ENCODE peak calls at places on chromosomes 6 and 20, in four cellular contexts. One of them, this sample, is unnamed.

GRCh38 chr20:61253640-61254511 is 1.8 kb downstream of the CDH4 start:
- DNase-seq in stimulated activated naive CD8-positive, alpha-beta T cell treated with anti-CD3 and anti-CD28 coated beads, Interleukin-15, Interleukin-2, amounts not matched to agents 100 U/mL and 50 U/mL, for 24 hours: no peak
- DNase-seq in AG10803: no peak
- DNase-seq in activated CD4-positive, alpha-beta T cell treated with anti-CD3 and anti-CD28 coated beads, Interleukin-2, amount 50 U/mL, for 48 hours: no peak
- DNase-seq in this sample: no peak

GRCh38 chr20:11890331-11891080 is 27.2 kb upstream of the BTBD3 start:
- DNase-seq in stimulated activated naive CD8-positive, alpha-beta T cell treated with anti-CD3 and anti-CD28 coated beads, Interleukin-15, Interleukin-2, amounts not matched to agents 100 U/mL and 50 U/mL, for 24 hours: peak
- DNase-seq in AG10803: peak
- DNase-seq in activated CD4-positive, alpha-beta T cell treated with anti-CD3 and anti-CD28 coated beads, Interleukin-2, amount 50 U/mL, for 48 hours: peak
- DNase-seq in this sample: peak

GRCh38 chr6:36327226-36328009 is 9.3 kb downstream of the BNIP5 start:
- DNase-seq in stimulated activated naive CD8-positive, alpha-beta T cell treated with anti-CD3 and anti-CD28 coated beads, Interleukin-15, Interleukin-2, amounts not matched to agents 100 U/mL and 50 U/mL, for 24 hours: no peak
- DNase-seq in AG10803: no peak
- DNase-seq in activated CD4-positive, alpha-beta T cell treated with anti-CD3 and anti-CD28 coated beads, Interleukin-2, amount 50 U/mL, for 48 hours: no peak
- DNase-seq in this sample: no peak

GRCh38 chr20:63121246-63121645 is 94.7 kb downstream of the YTHDF1 start:
- DNase-seq in stimulated activated naive CD8-positive, alpha-beta T cell treated with anti-CD3 and anti-CD28 coated beads, Interleukin-15, Interleukin-2, amounts not matched to agents 100 U/mL and 50 U/mL, for 24 hours: no peak
- DNase-seq in AG10803: no peak
- DNase-seq in activated CD4-positive, alpha-beta T cell treated with anti-CD3 and anti-CD28 coated beads, Interleukin-2, amount 50 U/mL, for 48 hours: no peak
- DNase-seq in this sample: no peak

GRCh38 chr6:144027927-144028587 is 20.0 kb upstream of the PLAGL1 start:
- DNase-seq in stimulated activated naive CD8-positive, alpha-beta T cell treated with anti-CD3 and anti-CD28 coated beads, Interleukin-15, Interleukin-2, amounts not matched to agents 100 U/mL and 50 U/mL, for 24 hours: no peak
- DNase-seq in AG10803: no peak
- DNase-seq in activated CD4-positive, alpha-beta T cell treated with anti-CD3 and anti-CD28 coated beads, Interleukin-2, amount 50 U/mL, for 48 hours: no peak
- DNase-seq in this sample: no peak

GRCh38 chr6:12060780-12061619 is 48.9 kb downstream of the HIVEP1 start:
- DNase-seq in stimulated activated naive CD8-positive, alpha-beta T cell treated with anti-CD3 and anti-CD28 coated beads, Interleukin-15, Interleukin-2, amounts not matched to agents 100 U/mL and 50 U/mL, for 24 hours: peak
- DNase-seq in AG10803: no peak
- DNase-seq in activated CD4-positive, alpha-beta T cell treated with anti-CD3 and anti-CD28 coated beads, Interleukin-2, amount 50 U/mL, for 48 hours: peak
- DNase-seq in this sample: no peak

GRCh38 chr6:11645016-11645415 is 107.5 kb downstream of the TMEM170B start:
- DNase-seq in stimulated activated naive CD8-positive, alpha-beta T cell treated with anti-CD3 and anti-CD28 coated beads, Interleukin-15, Interleukin-2, amounts not matched to agents 100 U/mL and 50 U/mL, for 24 hours: no peak
- DNase-seq in AG10803: peak
- DNase-seq in activated CD4-positive, alpha-beta T cell treated with anti-CD3 and anti-CD28 coated beads, Interleukin-2, amount 50 U/mL, for 48 hours: no peak
- DNase-seq in this sample: no peak

GRCh38 chr6:148076046-148076445 is 266.6 kb upstream of the SASH1 start:
- DNase-seq in stimulated activated naive CD8-positive, alpha-beta T cell treated with anti-CD3 and anti-CD28 coated beads, Interleukin-15, Interleukin-2, amounts not matched to agents 100 U/mL and 50 U/mL, for 24 hours: no peak
- DNase-seq in AG10803: no peak
- DNase-seq in activated CD4-positive, alpha-beta T cell treated with anti-CD3 and anti-CD28 coated beads, Interleukin-2, amount 50 U/mL, for 48 hours: no peak
- DNase-seq in this sample: no peak

GRCh38 chr20:62356948-62357667 is 10.0 kb downstream of the LAMA5 start:
- DNase-seq in stimulated activated naive CD8-positive, alpha-beta T cell treated with anti-CD3 and anti-CD28 coated beads, Interleukin-15, Interleukin-2, amounts not matched to agents 100 U/mL and 50 U/mL, for 24 hours: no peak
- DNase-seq in AG10803: no peak
- DNase-seq in activated CD4-positive, alpha-beta T cell treated with anti-CD3 and anti-CD28 coated beads, Interleukin-2, amount 50 U/mL, for 48 hours: no peak
- DNase-seq in this sample: peak

GRCh38 chr20:16216227-16217210 is 356.7 kb downstream of the KIF16B start:
- DNase-seq in stimulated activated naive CD8-positive, alpha-beta T cell treated with anti-CD3 and anti-CD28 coated beads, Interleukin-15, Interleukin-2, amounts not matched to agents 100 U/mL and 50 U/mL, for 24 hours: no peak
- DNase-seq in AG10803: no peak
- DNase-seq in activated CD4-positive, alpha-beta T cell treated with anti-CD3 and anti-CD28 coated beads, Interleukin-2, amount 50 U/mL, for 48 hours: no peak
- DNase-seq in this sample: peak

GRCh38 chr6:136969930-136970329 is 47.8 kb downstream of the SLC35D3 start:
- DNase-seq in stimulated activated naive CD8-positive, alpha-beta T cell treated with anti-CD3 and anti-CD28 coated beads, Interleukin-15, Interleukin-2, amounts not matched to agents 100 U/mL and 50 U/mL, for 24 hours: no peak
- DNase-seq in AG10803: no peak
- DNase-seq in activated CD4-positive, alpha-beta T cell treated with anti-CD3 and anti-CD28 coated beads, Interleukin-2, amount 50 U/mL, for 48 hours: no peak
- DNase-seq in this sample: no peak

GRCh38 chr20:15236812-15237211 is 899.4 kb upstream of the FLRT3 start:
- DNase-seq in stimulated activated naive CD8-positive, alpha-beta T cell treated with anti-CD3 and anti-CD28 coated beads, Interleukin-15, Interleukin-2, amounts not matched to agents 100 U/mL and 50 U/mL, for 24 hours: peak
- DNase-seq in AG10803: peak
- DNase-seq in activated CD4-positive, alpha-beta T cell treated with anti-CD3 and anti-CD28 coated beads, Interleukin-2, amount 50 U/mL, for 48 hours: no peak
- DNase-seq in this sample: peak

GRCh38 chr6:53352360-53352759 is 3.6 kb upstream of the ELOVL5 start:
- DNase-seq in stimulated activated naive CD8-positive, alpha-beta T cell treated with anti-CD3 and anti-CD28 coated beads, Interleukin-15, Interleukin-2, amounts not matched to agents 100 U/mL and 50 U/mL, for 24 hours: no peak
- DNase-seq in AG10803: no peak
- DNase-seq in activated CD4-positive, alpha-beta T cell treated with anti-CD3 and anti-CD28 coated beads, Interleukin-2, amount 50 U/mL, for 48 hours: no peak
- DNase-seq in this sample: no peak

GRCh38 chr20:38144608-38145093 is 20.4 kb downstream of the TGM2 start:
- DNase-seq in stimulated activated naive CD8-positive, alpha-beta T cell treated with anti-CD3 and anti-CD28 coated beads, Interleukin-15, Interleukin-2, amounts not matched to agents 100 U/mL and 50 U/mL, for 24 hours: no peak
- DNase-seq in AG10803: no peak
- DNase-seq in activated CD4-positive, alpha-beta T cell treated with anti-CD3 and anti-CD28 coated beads, Interleukin-2, amount 50 U/mL, for 48 hours: no peak
- DNase-seq in this sample: no peak

This sample was measured in Caki2.